ENCODE peak calls at places on chromosomes 16 and 17, in six cellular contexts. G is HepG2, A is HL-60, X is H1, M is K562, I is SK-N-SH. D is an unnamed sample.

GRCh38 chr17:3843935-3844516 is 2.0 kb downstream of the NCBP3 start:
- DNase-seq in G (peak; percentile 59), A (no peak), X (no peak), M (peak; percentile 20), I (peak; percentile 49), D (no peak)

GRCh38 chr16:74321356-74321755 is 24.7 kb downstream of the PSMD7 start:
- DNase-seq in G (no peak), A (no peak), X (no peak), M (no peak), I (no peak), D (no peak)

GRCh38 chr16:89425523-89425922 is 64.8 kb downstream of the ANKRD11 start:
- DNase-seq in G (no peak), A (no peak), X (no peak), M (no peak), I (no peak), D (no peak)

GRCh38 chr16:85463228-85463611 is 149.9 kb upstream of the GSE1 start:
- DNase-seq in G (no peak), A (no peak), X (no peak), M (peak; percentile 78), I (no peak), D (no peak)

GRCh38 chr17:19799796-19800195 is 51.7 kb upstream of the ALDH3A1 start:
- DNase-seq in G (no peak), A (no peak), X (no peak), M (no peak), I (no peak), D (no peak)

GRCh38 chr17:63702616-63703015 is 2.7 kb upstream of the LIMD2 start:
- DNase-seq in G (no peak), A (no peak), X (no peak), M (no peak), I (no peak), D (no peak)

GRCh38 chr16:74868501-74868900 is 93.9 kb upstream of the FA2H start:
- DNase-seq in G (peak; percentile 76), A (no peak), X (no peak), M (no peak), I (no peak), D (no peak)

GRCh38 chr16:89114159-89114981 is 20.7 kb downstream of the ACSF3 start:
- DNase-seq in G (no peak), A (no peak), X (no peak), M (no peak), I (no peak), D (no peak)

GRCh38 chr17:58316260-58316960 is 12.2 kb downstream of the TSPOAP1 start:
- DNase-seq in G (no peak), A (no peak), X (no peak), M (no peak), I (peak; percentile 14), D (no peak)

GRCh38 chr16:72836985-72837384 is 210.9 kb downstream of the ZFHX3 start:
- DNase-seq in G (peak; percentile 34), A (no peak), X (no peak), M (no peak), I (no peak), D (no peak)

GRCh38 chr16:19707699-19708497 is 10.1 kb downstream of the KNOP1 start:
- DNase-seq in G (no peak), A (no peak), X (no peak), M (peak; percentile 46), I (no peak), D (no peak)

GRCh38 chr17:18225562-18226283 is at the start of gene LLGL1:
- DNase-seq in G (no peak), A (no peak), X (no peak), M (peak; percentile 71), I (peak; percentile 87), D (no peak)

GRCh38 chr17:38575781-38576180 is 30.0 kb downstream of the SRCIN1 start:
- DNase-seq in G (no peak), A (no peak), X (no peak), M (no peak), I (no peak), D (no peak)

GRCh38 chr16:884232-884631 is 83.7 kb upstream of the GNG13 start:
- DNase-seq in G (no peak), A (no peak), X (no peak), M (no peak), I (no peak), D (no peak)

GRCh38 chr17:31573047-31573446 is 181.6 kb downstream of the RAB11FIP4 start:
- DNase-seq in G (no peak), A (no peak), X (no peak), M (no peak), I (no peak), D (no peak)

GRCh38 chr17:80330276-80330675 is 69.6 kb downstream of the RNF213 start:
- DNase-seq in G (no peak), A (no peak), X (no peak), M (no peak), I (no peak), D (no peak)

GRCh38 chr17:5078106-5079028 is at the start of gene ZFP3:
- DNase-seq in G (no peak), A (no peak), X (peak; percentile 10), M (no peak), I (peak; percentile 95), D (peak; percentile 56)

GRCh38 chr17:19991252-19991885 is 13.7 kb upstream of the AKAP10 start:
- DNase-seq in G (no peak), A (no peak), X (no peak), M (no peak), I (no peak), D (no peak)

GRCh38 chr17:47145351-47145750 is 43.7 kb downstream of the CDC27 start:
- DNase-seq in G (no peak), A (no peak), X (no peak), M (no peak), I (no peak), D (no peak)

GRCh38 chr16:46932802-46933201 is 40.7 kb downstream of the DNAJA2 start:
- DNase-seq in G (no peak), A (peak; percentile 14), X (peak; percentile 54), M (no peak), I (no peak), D (no peak)

GRCh38 chr17:58870747-58871146 is 115.1 kb downstream of the PPM1E start:
- DNase-seq in G (no peak), A (no peak), X (no peak), M (no peak), I (no peak), D (no peak)

GRCh38 chr16:24102120-24102740 is 153.9 kb upstream of the CACNG3 start:
- DNase-seq in G (no peak), A (no peak), X (no peak), M (peak; percentile 41), I (peak; percentile 82), D (no peak)

GRCh38 chr17:67044940-67045339 is 586 bp downstream of the CACNG1 start:
- DNase-seq in G (no peak), A (no peak), X (no peak), M (no peak), I (peak; percentile 33), D (no peak)
- TF ChIP-seq GABPA in G (no peak), A (no peak), X (no peak), M (no peak), I (no peak), D (no peak)

DNA sequence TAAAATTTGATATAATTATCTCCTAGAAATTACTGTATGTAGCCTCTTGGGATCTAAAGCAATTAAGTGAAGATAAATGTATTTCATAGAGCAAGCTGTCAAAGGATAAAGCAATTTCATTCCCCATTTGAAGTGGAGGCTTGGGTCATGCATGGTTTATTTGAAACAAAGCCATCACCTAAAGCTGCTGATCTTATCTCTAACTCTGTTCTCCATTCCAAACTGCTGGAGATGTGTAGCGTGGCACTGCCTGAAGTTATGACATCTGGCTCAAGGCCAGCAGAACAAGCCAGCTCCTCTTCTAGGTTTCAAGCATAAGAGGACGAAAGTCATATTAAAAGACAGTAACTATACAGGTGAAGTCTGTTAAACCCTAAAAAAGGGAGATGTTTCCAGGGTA is 83.9 kb downstream of the HIC1 start:
- DNase-seq in G (peak; percentile 34), A (no peak), X (no peak), M (no peak), I (peak; percentile 79), D (peak; percentile 42)
- TF ChIP-seq GABPA in G (no peak), A (no peak), X (no peak), M (no peak), I (no peak), D (no peak)

GRCh38 chr16:35711958-35712357 is 2252.5 kb downstream of the TP53TG3F start:
- DNase-seq in G (no peak), A (no peak), X (no peak), M (no peak), I (no peak), D (no peak)

GRCh38 chr16:35714665-35715064 is 2255.3 kb downstream of the TP53TG3F start:
- DNase-seq in G (no peak), A (no peak), X (no peak), M (no peak), I (no peak), D (no peak)

GRCh38 chr16:35713762-35714650 is 2254.6 kb downstream of the TP53TG3F start:
- DNase-seq in G (no peak), A (no peak), X (no peak), M (no peak), I (no peak), D (no peak)

GRCh38 chr16:35706901-35707300 is 2247.5 kb downstream of the TP53TG3F start:
- DNase-seq in G (no peak), A (no peak), X (no peak), M (no peak), I (no peak), D (no peak)

GRCh38 chr16:35711435-35711834 is 2252.0 kb downstream of the TP53TG3F start:
- DNase-seq in G (no peak), A (no peak), X (no peak), M (no peak), I (no peak), D (no peak)
- TF ChIP-seq GABPA in G (no peak), A (no peak), X (no peak), M (no peak), I (no peak), D (no peak)

GRCh38 chr17:49567871-49568694 is 7.6 kb upstream of the NXPH3 start:
- DNase-seq in G (peak; percentile 82), A (no peak), X (no peak), M (peak; percentile 63), I (peak; percentile 92), D (no peak)

GRCh38 chr17:49567104-49567521 is 8.6 kb upstream of the NXPH3 start:
- DNase-seq in G (no peak), A (no peak), X (no peak), M (no peak), I (no peak), D (no peak)

GRCh38 chr17:49566668-49567071 is 9.0 kb upstream of the NXPH3 start:
- DNase-seq in G (no peak), A (no peak), X (no peak), M (no peak), I (no peak), D (no peak)

GRCh38 chr17:49564638-49565037 is 11.0 kb upstream of the NXPH3 start:
- DNase-seq in G (no peak), A (no peak), X (no peak), M (no peak), I (no peak), D (no peak)

DNA sequence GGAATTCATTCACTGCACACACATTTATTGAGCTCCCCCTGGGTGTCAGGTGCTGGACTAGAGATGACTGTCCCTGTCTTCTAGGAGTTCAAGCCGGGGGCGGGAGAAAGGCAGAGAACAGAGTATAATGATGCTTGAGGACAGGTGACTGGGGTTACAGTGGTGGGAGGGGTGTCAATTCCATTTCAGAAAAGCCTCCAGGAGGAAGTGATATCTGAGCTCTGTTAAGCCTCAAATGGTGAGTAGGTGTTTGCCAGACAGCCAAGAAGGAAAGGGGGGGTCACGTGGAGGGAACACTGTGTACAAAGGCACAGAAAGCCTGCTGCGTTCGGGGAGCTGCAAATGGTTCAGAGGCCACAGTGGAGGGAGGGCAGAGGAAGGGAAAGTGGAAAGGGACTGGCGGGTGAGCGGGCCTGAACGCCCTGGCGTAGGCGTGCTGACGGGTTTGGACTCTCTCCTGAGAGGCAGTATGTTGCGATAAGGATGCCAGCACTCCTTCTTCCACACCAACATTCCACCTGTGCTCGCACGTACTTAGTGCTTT is 9.7 kb upstream of the NXPH3 start:
- DNase-seq in G (no peak), A (no peak), X (no peak), M (no peak), I (no peak), D (no peak)
- TF ChIP-seq GABPA in G (no peak), A (no peak), X (no peak), M (no peak), I (no peak), D (no peak)